ENCODE peak calls at places on chromosomes 7 and 10, in five cellular contexts. Q is NT2/D1; J is hepatocyte; P is gastrocnemius medialis; O is effector memory CD4-positive, alpha-beta T cell. V is an unnamed sample.

GRCh38 chr7:140195859-140196258 is 19.1 kb upstream of the KDM7A start:
- DNase-seq in Q (no peak), O (no peak), P (no peak), J (no peak), V (no peak)

GRCh38 chr7:8389898-8390642 is 43.3 kb upstream of the NXPH1 start:
- DNase-seq in Q (peak; percentile 49), O (no peak), P (no peak), J (peak; percentile 63), V (peak; percentile 66)

GRCh38 chr10:37488792-37489657 is 363.6 kb downstream of the ANKRD30A start:
- DNase-seq in J (no peak), O (no peak), P (no peak), Q (no peak), V (no peak)

GRCh38 chr7:50356212-50356944 is 51.9 kb downstream of the IKZF1 start:
- DNase-seq in P (no peak), O (no peak), Q (no peak), J (no peak), V (no peak)

GRCh38 chr7:158648168-158648567 is 56.4 kb downstream of the NCAPG2 start:
- DNase-seq in J (no peak), O (no peak), Q (no peak), P (no peak), V (no peak)

GRCh38 chr7:18855796-18856195 is 261.6 kb downstream of the TWIST1 start:
- DNase-seq in J (no peak), O (no peak), P (no peak), Q (no peak), V (no peak)

GRCh38 chr7:155998328-155998691 is 186.0 kb upstream of the SHH start:
- DNase-seq in J (no peak), O (no peak), Q (no peak), P (no peak), V (no peak)

GRCh38 chr10:93152136-93152535 is 78.4 kb downstream of the CYP26A1 start:
- DNase-seq in J (no peak), Q (no peak), P (no peak), O (no peak), V (no peak)

GRCh38 chr7:120615703-120616102 is 242.2 kb downstream of the TSPAN12 start:
- DNase-seq in J (no peak), O (no peak), Q (no peak), P (no peak), V (no peak)

GRCh38 chr10:112991888-112992491 is 41.9 kb downstream of the TCF7L2 start:
- DNase-seq in Q (no peak), J (no peak), P (no peak), O (no peak), V (no peak)

GRCh38 chr7:98289333-98289875 is 7.9 kb downstream of the BRI3 start:
- DNase-seq in P (no peak), Q (no peak), J (no peak), O (no peak), V (no peak)
- H3K4me1 ChIP-seq in P (peaks cover 53% of the 10 kb centered on the region), Q (peaks cover 26% of the 10 kb centered on the region), J (peaks cover 21% of the 10 kb centered on the region), O (peaks cover 2% of the 10 kb centered on the region), V (peaks cover 13% of the 10 kb centered on the region)

DNA sequence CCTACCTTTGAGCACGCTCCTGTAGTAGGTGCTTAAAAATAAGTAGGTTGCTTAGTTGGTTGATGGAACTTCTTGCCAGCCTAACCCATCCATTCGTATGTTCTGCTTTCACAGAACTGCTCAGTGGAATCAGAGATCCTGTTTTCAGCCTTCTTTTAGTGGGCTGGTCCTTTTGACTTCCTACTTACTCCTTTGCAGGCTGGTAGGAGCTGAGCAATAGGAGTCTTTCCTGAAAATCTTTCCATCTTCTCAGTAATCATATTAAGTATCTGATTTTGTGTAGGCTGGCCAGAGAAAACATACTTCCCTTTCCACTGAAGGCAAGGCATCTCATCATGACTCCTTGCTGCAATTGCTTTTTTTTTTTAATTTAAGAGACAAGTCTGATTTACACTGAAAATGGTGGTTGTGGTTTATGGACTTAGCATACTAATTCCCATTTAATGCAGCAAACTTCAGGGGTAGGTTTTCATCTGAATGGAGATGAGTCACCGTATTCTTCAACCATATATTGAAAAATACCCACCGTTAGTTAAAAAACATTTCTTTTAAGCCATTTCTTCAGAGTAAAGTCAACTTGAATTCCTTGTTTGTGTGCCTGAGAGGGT is 208.0 kb downstream of the ZNF365 start:
- DNase-seq in Q (no peak), O (no peak), J (no peak), P (no peak), V (no peak)
- H3K4me1 ChIP-seq in Q (no peaks in the 10 kb centered on the region), O (no peaks in the 10 kb centered on the region), J (no peaks in the 10 kb centered on the region), P (no peaks in the 10 kb centered on the region), V (no peaks in the 10 kb centered on the region)

DNA sequence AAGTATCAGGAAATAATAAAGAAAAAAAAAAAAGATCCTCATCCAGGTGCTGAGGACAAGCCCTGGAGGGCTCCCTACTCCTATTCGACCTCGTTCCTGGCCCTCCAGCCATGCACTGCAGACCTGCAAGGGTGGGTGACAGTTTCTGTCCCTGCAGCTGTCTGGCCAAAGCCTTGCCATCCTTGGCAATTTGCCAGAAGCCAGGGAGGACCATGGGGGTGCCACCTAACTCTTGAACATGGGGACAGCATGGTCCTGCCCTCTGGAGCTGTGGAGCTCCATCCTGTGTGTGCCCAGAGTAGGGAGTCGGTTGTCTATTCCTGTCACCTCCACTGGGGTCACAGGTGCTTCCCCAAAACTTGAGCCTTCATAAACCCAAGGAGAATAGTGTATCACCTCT is 27.8 kb downstream of the DMBT1 start:
- DNase-seq in J (no peak), O (no peak), P (no peak), Q (no peak), V (no peak)
- H3K4me1 ChIP-seq in J (no peaks in the 10 kb centered on the region), O (no peaks in the 10 kb centered on the region), P (no peaks in the 10 kb centered on the region), Q (no peaks in the 10 kb centered on the region), V (no peaks in the 10 kb centered on the region)

DNA sequence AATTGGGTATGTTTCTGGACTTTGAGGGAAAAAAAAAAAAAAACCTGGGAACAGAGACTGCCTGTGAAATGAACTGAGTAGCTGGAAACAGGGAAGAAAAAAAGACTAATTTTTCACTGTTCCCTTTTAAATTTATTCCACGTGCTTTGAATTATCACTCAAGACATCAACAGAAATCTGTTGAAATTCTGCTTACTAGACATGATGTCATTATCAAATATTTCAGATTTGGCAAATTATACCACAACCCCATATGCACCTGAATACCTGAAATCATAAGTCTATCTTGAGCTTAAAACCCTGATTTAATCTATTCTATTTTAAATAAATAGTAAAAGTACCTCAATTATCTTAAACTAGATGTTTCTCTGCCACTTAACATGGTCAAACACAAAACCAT is 5.0 kb upstream of the REEP3 start:
- DNase-seq in O (no peak), P (no peak), J (no peak), Q (no peak), V (no peak)
- H3K4me1 ChIP-seq in O (peaks cover 30% of the 10 kb centered on the region), P (peaks cover 54% of the 10 kb centered on the region), J (peaks cover 13% of the 10 kb centered on the region), Q (no peaks in the 10 kb centered on the region), V (peaks cover 5% of the 10 kb centered on the region)

DNA sequence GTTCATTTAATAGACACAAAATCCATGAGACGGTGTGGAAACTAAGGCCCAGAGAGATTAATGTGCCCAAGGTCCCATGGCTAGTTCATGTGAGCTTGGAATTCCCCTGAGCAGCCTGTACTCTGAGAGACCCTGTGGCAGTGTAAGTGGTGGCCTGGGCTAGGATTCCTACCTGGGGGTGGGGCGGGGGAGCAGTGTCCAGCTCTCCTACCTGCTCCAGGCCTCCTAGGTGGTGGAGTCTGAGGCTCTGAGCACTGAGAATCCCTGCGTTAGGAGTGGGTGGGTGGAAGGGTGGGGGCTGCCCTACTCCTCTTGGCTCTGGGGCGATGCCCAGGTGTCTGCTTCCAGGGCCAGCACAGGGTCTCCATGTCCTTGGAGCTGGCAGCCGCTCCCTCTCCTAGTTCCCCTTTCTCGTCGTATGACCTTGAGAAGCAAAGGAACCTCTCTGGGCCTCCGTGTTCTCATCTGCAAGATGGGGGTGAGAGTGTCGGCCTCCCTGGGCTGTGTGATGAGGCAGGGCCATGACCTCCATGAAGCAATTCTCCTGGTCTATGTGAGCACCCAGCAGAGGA is 2.5 kb downstream of the SNCG start:
- DNase-seq in O (no peak), Q (no peak), P (no peak), J (no peak), V (no peak)
- H3K4me1 ChIP-seq in O (no peaks in the 10 kb centered on the region), Q (peaks cover 57% of the 10 kb centered on the region), P (peaks cover 9% of the 10 kb centered on the region), J (peaks cover 16% of the 10 kb centered on the region), V (peaks cover 2% of the 10 kb centered on the region)

DNA sequence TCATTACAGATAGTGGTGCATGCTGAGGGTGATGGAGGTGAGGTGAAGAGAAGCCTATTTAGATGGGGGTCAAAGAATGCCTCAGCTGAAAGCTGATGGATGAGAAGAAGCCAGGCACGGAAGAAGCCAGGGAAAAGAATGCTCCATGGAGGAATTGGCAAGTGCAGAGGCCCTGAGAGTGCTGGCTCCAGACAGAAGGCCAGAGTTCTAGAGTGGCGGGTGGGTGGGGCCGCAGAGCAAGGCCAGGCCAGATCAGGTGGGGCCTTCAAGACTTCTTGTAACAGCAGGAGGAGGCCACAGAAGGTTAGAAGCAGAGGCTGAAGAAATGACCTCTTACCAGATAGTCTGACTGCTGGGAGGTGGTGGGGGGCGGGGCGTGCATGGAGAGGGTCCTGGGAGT is 7.3 kb downstream of the EEPD1 start:
- DNase-seq in Q (no peak), O (no peak), J (no peak), P (no peak), V (no peak)
- H3K4me1 ChIP-seq in Q (no peaks in the 10 kb centered on the region), O (peaks cover under 1% of the 10 kb centered on the region), J (peaks cover 33% of the 10 kb centered on the region), P (peaks cover 90% of the 10 kb centered on the region), V (peaks cover 22% of the 10 kb centered on the region)

DNA sequence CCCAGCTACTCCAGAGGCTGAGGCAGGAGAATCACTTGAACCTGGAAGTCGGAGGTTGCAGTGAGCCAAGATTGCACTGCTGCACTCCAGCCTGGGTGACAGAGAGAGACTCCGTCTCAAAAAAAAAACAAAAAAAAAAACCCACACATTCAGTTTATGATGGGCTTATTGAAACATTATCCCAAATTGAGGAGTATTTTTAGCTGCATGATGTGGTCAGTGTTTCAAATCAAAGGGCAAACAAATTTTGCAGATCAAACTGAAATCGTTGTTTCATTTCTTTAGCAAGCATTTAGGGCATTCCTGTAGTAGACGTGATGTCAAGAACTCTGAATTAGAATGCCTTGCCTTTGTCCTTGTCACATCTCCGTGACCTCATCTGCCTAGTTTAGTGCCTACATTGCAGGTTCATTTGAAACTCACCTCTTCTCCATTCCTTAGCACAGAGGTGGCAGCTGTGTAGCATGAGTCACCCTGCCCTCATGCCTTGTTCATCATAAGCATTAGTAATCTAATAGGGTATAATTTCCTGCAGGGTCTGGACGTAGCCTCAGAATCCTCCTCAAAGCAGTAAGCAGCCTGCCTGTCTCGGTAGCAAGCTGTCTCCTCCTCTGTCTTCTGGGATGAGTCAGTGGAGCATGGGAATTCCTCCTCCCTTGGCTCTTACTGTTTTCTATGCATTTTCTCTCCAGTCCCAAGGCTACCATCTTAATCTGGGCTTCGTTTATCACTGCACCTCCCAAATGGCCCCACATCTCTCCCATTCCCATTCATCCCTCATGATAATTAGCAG is 73.8 kb downstream of the CUL1 start:
- DNase-seq in O (no peak), Q (no peak), J (peak; percentile 22), P (peak; percentile 16), V (no peak)
- H3K4me1 ChIP-seq in O (peaks cover 17% of the 10 kb centered on the region), Q (no peaks in the 10 kb centered on the region), J (no peaks in the 10 kb centered on the region), P (peaks cover 15% of the 10 kb centered on the region), V (no peaks in the 10 kb centered on the region)